ENCODE peak calls at places on chromosomes 11 and 22, in four cellular contexts. A, V, P and T are unnamed samples.

GRCh38 chr11:19344661-19345518 is 104.1 kb upstream of the E2F8 start:
- DNase-seq in A (no peak), V (no peak), P (no peak), T (no peak)

GRCh38 chr11:129315781-129316579 is 59.7 kb upstream of the BARX2 start:
- DNase-seq in A (peak; percentile 45), V (no peak), P (peak; percentile 32), T (no peak)

GRCh38 chr11:13294771-13295579 is 17.4 kb downstream of the BMAL1 start:
- DNase-seq in A (no peak), V (no peak), P (no peak), T (no peak)

GRCh38 chr11:1854949-1855885 is 2.3 kb downstream of the LSP1 start:
- DNase-seq in A (no peak), V (peak; percentile 45), P (no peak), T (no peak)

GRCh38 chr22:48828688-48829087 is 999.0 kb downstream of the BRD1 start:
- DNase-seq in A (no peak), V (no peak), P (no peak), T (no peak)

GRCh38 chr11:82733444-82734119 is at the start of gene FAM181B:
- DNase-seq in A (no peak), V (peak; percentile 47), P (no peak), T (peak; percentile 71)

GRCh38 chr11:130211144-130211543 is 51.6 kb downstream of the ST14 start:
- DNase-seq in A (no peak), V (no peak), P (no peak), T (peak; percentile 17)

GRCh38 chr11:74519719-74520118 is 26.2 kb upstream of the LIPT2 start:
- DNase-seq in A (no peak), V (no peak), P (no peak), T (no peak)

GRCh38 chr22:41535244-41535643 is 9.0 kb downstream of the POLR3H start:
- DNase-seq in A (peak; percentile 46), V (peak; percentile 30), P (no peak), T (no peak)

GRCh38 chr11:121899534-121899933 is 216.5 kb downstream of the BLID start:
- DNase-seq in A (no peak), V (no peak), P (no peak), T (no peak)
- TF ChIP-seq FOSL1 in A (no peak), V (no peak), P (no peak), T (no peak)

GRCh38 chr11:124113890-124114289 is 1.4 kb upstream of the VWA5A start:
- DNase-seq in A (no peak), V (no peak), P (no peak), T (no peak)
- H2AFZ ChIP-seq in A (no peak overlapping the region), V (peak overlapping the region; percentile 75), P (no peak overlapping the region), T (peak overlapping the region; percentile 10)

GRCh38 chr11:104946907-104947306 is 21.5 kb downstream of the CASP4 start:
- DNase-seq in A (peak; percentile 78), V (no peak), P (peak; percentile 35), T (no peak)
- TF ChIP-seq FOSL1 in A (no peak), V (no peak), P (no peak), T (no peak)

GRCh38 chr22:45968751-45969413 is 8.1 kb downstream of the WNT7B start:
- DNase-seq in A (no peak), V (no peak), P (peak; percentile 50), T (no peak)

GRCh38 chr22:45968003-45968650 is 8.8 kb downstream of the WNT7B start:
- DNase-seq in A (no peak), V (no peak), P (no peak), T (no peak)

GRCh38 chr22:45969801-45970464 is 7.0 kb downstream of the WNT7B start:
- DNase-seq in A (no peak), V (no peak), P (no peak), T (no peak)

GRCh38 chr22:45970709-45971388 is 6.1 kb downstream of the WNT7B start:
- DNase-seq in A (no peak), V (no peak), P (no peak), T (peak; percentile 73)

GRCh38 chr22:45969414-45969799 is 7.6 kb downstream of the WNT7B start:
- DNase-seq in A (no peak), V (peak; percentile 19), P (no peak), T (peak; percentile 68)
- H2AFZ ChIP-seq in A (no peak overlapping the region), V (no peak overlapping the region), P (no peak overlapping the region), T (no peak overlapping the region)